ENCODE peak calls at places on chromosomes 5 and 9, in eight cellular contexts. B is transverse colon, U is A549, E is epithelial cell of esophagus, H is RWPE1, I is stomach, N is nephron progenitor cell, L is AG09309. Z is an unnamed sample.

GRCh38 chr5:1748271-1748670 is 51.4 kb downstream of the MRPL36 start:
- DNase-seq in I (no peak), E (no peak), U (no peak), L (no peak), N (no peak), B (no peak), H (no peak), Z (no peak)

GRCh38 chr5:40093550-40093949 is 586.2 kb upstream of the PTGER4 start:
- DNase-seq in H (no peak), N (no peak), E (peak), B (no peak), L (no peak), I (no peak), U (no peak), Z (no peak)

GRCh38 chr5:68392608-68393007 is 177.1 kb downstream of the PIK3R1 start:
- DNase-seq in B (no peak), H (no peak), U (no peak), I (no peak), E (no peak), N (no peak), L (no peak), Z (no peak)

GRCh38 chr5:43106290-43106638 is 14.4 kb upstream of the ZNF131 start:
- DNase-seq in L (no peak), I (no peak), N (no peak), U (no peak), H (no peak), B (no peak), E (no peak), Z (no peak)

GRCh38 chr5:81450940-81451339 is 57.0 kb upstream of the ACOT12 start:
- DNase-seq in N (no peak), U (peak), I (no peak), E (peak), B (no peak), L (peak), H (peak), Z (no peak)

GRCh38 chr5:2685651-2686050 is 65.8 kb downstream of the IRX2 start:
- DNase-seq in B (no peak), E (peak), N (no peak), H (peak), L (no peak), I (no peak), U (no peak), Z (peak)

GRCh38 chr9:19174127-19174921 is 47.0 kb upstream of the PLIN2 start:
- DNase-seq in E (peak), N (peak), B (peak), U (peak), H (peak), L (peak), I (peak), Z (peak)

GRCh38 chr5:154444559-154445421 is 1.0 kb upstream of the SAP30L start:
- DNase-seq in H (peak), E (peak), I (no peak), B (peak), U (peak), L (no peak), N (peak), Z (no peak)

GRCh38 chr5:60350794-60351193 is 349.2 kb downstream of the DEPDC1B start:
- DNase-seq in N (no peak), L (no peak), I (peak), U (no peak), E (no peak), B (peak), H (no peak), Z (no peak)

GRCh38 chr9:70672136-70672535 is 257.7 kb upstream of the KLF9 start:
- DNase-seq in B (no peak), N (no peak), H (no peak), I (no peak), E (no peak), L (no peak), U (no peak), Z (no peak)

GRCh38 chr5:98791928-98792580 is 18.6 kb downstream of the RGMB start:
- DNase-seq in L (no peak), B (no peak), I (no peak), E (no peak), U (no peak), N (no peak), H (no peak), Z (no peak)

GRCh38 chr5:45189481-45189880 is 380.7 kb downstream of the MRPS30 start:
- DNase-seq in N (no peak), I (no peak), L (no peak), H (no peak), B (no peak), U (no peak), E (no peak), Z (no peak)

GRCh38 chr9:129769582-129770107 is 16.8 kb upstream of the PTGES start:
- DNase-seq in N (no peak), H (no peak), B (no peak), E (no peak), L (no peak), U (no peak), I (no peak), Z (no peak)

GRCh38 chr5:23466401-23466886 is 41.0 kb upstream of the PRDM9 start:
- DNase-seq in I (no peak), E (peak), L (no peak), H (peak), B (no peak), N (no peak), U (peak), Z (no peak)

GRCh38 chr9:4297151-4297794 is 2.6 kb downstream of the GLIS3 start:
- DNase-seq in B (peak), I (peak), H (no peak), E (peak), L (no peak), U (peak), N (no peak), Z (peak)

GRCh38 chr9:126793686-126794417 is 11.0 kb upstream of the ZBTB43 start:
- DNase-seq in I (no peak), U (no peak), L (no peak), N (no peak), E (peak), H (peak), B (no peak), Z (no peak)

GRCh38 chr9:2496934-2497333 is 124.7 kb upstream of the VLDLR start:
- DNase-seq in N (no peak), E (no peak), B (no peak), L (no peak), U (no peak), H (no peak), I (no peak), Z (no peak)

DNA sequence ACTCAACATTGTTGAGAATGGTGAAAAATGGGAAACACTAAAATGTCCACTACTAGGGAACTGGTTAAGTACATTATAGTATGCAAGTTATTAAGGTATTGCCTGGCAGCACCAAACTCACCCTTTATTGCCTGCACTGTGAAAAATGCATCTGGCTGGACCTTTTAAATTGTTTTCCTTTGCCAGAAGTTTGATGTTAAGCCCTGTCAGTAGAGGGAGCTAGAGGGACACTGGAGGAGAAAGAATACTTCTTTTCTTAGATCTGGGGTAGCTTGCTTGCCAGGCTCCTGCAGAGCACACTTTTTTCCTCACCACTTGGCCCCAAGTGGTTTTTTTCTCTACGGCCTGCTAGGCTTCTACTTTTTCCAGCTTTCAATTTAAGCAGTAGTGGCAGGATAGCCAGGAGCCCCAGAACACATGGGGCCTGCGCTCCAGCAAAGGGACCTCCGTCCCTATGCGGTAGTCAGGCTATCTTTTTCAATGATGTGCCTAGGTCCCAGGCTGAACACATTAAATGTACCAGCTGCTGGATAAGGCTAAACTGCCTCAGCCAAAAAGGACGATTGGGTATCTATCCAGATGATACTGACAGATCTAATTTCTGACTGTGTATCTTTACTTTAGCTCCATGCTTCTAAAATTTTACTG is 8.0 kb upstream of the HABP4 start:
- DNase-seq in I (no peak), L (no peak), E (peak), U (peak), H (no peak), N (no peak), B (no peak), Z (no peak)
- TF ChIP-seq CTCF in I (peak), L (peak), E (peak), U (peak), H (peak), N (no peak), B (peak), Z (no peak)

DNA sequence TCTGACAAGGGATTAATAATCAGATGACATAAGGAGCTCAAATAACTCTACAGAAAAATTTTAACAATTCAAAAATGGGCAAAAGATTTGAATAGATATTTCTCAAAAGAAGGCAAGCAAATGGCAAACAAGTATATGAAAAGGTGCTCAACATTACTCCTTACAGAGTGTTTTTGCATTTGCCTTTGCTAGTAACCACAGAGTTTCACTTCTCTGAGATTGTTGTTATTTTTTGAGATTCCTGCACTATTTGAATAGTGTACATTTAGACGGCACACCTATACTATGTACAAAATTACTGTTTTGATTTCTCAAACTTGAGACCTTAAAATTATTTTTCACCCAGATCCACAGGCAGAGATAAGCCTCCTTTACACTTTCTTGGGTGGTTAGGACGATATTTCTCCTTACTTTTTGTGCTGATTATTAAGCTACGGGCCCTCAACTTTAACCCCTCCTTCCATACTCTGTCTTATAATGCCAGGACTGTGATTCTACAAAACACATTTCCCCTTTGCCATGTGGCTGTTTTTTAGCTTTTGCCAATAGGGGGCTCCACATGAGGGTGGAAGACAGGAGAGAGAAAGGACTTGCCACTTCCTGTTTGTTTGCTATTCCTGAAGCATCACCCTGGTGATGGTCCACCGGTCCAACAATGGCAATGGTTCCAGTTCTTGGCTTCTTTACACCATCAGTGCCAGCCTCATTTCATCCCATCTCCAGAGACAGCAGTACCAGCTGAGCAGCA is 65.0 kb upstream of the DAP start:
- DNase-seq in I (no peak), B (no peak), E (no peak), H (no peak), U (no peak), N (no peak), L (no peak), Z (no peak)
- TF ChIP-seq CTCF in I (no peak), B (no peak), E (peak), H (no peak), U (no peak), N (no peak), L (no peak), Z (no peak)

GRCh38 chr5:171454549-171454948 is 35.1 kb downstream of the FGF18 start:
- DNase-seq in H (no peak), N (no peak), E (no peak), B (no peak), U (no peak), I (no peak), L (no peak), Z (no peak)

GRCh38 chr5:171451421-171451820 is 32.0 kb downstream of the FGF18 start:
- DNase-seq in E (no peak), I (no peak), L (no peak), U (no peak), N (no peak), B (no peak), H (no peak), Z (no peak)

GRCh38 chr5:171453988-171454387 is 34.5 kb downstream of the FGF18 start:
- DNase-seq in B (no peak), N (no peak), U (no peak), E (no peak), H (no peak), L (no peak), I (no peak), Z (no peak)

GRCh38 chr5:171450423-171451246 is 31.2 kb downstream of the FGF18 start:
- DNase-seq in N (peak), E (peak), U (no peak), I (peak), L (peak), B (peak), H (peak), Z (peak)

GRCh38 chr5:171453056-171453725 is 33.7 kb downstream of the FGF18 start:
- DNase-seq in L (no peak), H (no peak), B (no peak), I (no peak), E (no peak), U (no peak), N (no peak), Z (no peak)
- TF ChIP-seq CTCF in L (no peak), H (no peak), B (no peak), I (no peak), E (no peak), U (no peak), N (no peak), Z (no peak)

GRCh38 chr5:96896806-96897205 is 20.5 kb downstream of the ERAP2 start:
- DNase-seq in L (no peak), H (no peak), B (peak), I (no peak), N (no peak), U (no peak), E (no peak), Z (no peak)
- TF ChIP-seq CTCF in L (no peak), H (no peak), B (no peak), I (no peak), N (no peak), U (no peak), E (no peak), Z (no peak)

Z was measured in lung.